ENCODE peak calls at places on chromosomes 16 and 17, in six cellular contexts. B, E, H, T, N and Q are unnamed samples.

GRCh38 chr16:35414563-35414962 is 1955.2 kb downstream of the TP53TG3F start:
- DNase-seq in B (no peak), E (no peak), H (no peak), T (no peak), N (no peak), Q (no peak)

GRCh38 chr17:18986541-18987229 is 17.9 kb downstream of the FAM83G start:
- DNase-seq in B (no peak), E (no peak), H (no peak), T (no peak), N (no peak), Q (no peak)

GRCh38 chr16:82439678-82440293 is 187.0 kb upstream of the CDH13 start:
- DNase-seq in B (peak), E (no peak), H (peak), T (no peak), N (no peak), Q (no peak)

GRCh38 chr16:82660966-82661365 is 34.2 kb downstream of the CDH13 start:
- DNase-seq in B (no peak), E (no peak), H (no peak), T (no peak), N (no peak), Q (no peak)

GRCh38 chr17:11909348-11909747 is 87.9 kb downstream of the ZNF18 start:
- DNase-seq in B (peak), E (no peak), H (no peak), T (no peak), N (no peak), Q (no peak)

GRCh38 chr16:85535352-85536072 is 77.6 kb upstream of the GSE1 start:
- DNase-seq in B (no peak), E (no peak), H (no peak), T (no peak), N (no peak), Q (no peak)

GRCh38 chr17:31433811-31434210 is 42.3 kb downstream of the RAB11FIP4 start:
- DNase-seq in B (no peak), E (no peak), H (no peak), T (no peak), N (no peak), Q (no peak)

GRCh38 chr17:38871247-38871991 is 1.6 kb downstream of the LASP1 start:
- DNase-seq in B (peak), E (peak), H (peak), T (peak), N (peak), Q (no peak)

GRCh38 chr17:67759355-67760171 is 41.8 kb downstream of the NOL11 start:
- DNase-seq in B (no peak), E (peak), H (peak), T (peak), N (peak), Q (peak)

GRCh38 chr17:78671607-78672404 is 94.6 kb upstream of the DNAH17 start:
- DNase-seq in B (no peak), E (no peak), H (peak), T (no peak), N (no peak), Q (no peak)

GRCh38 chr17:49621420-49621819 is 45.7 kb downstream of the NXPH3 start:
- DNase-seq in B (no peak), E (no peak), H (no peak), T (no peak), N (no peak), Q (no peak)

GRCh38 chr16:84370723-84371552 is 2.6 kb downstream of the ATP2C2 start:
- DNase-seq in B (no peak), E (no peak), H (no peak), T (no peak), N (no peak), Q (no peak)

GRCh38 chr17:43970366-43970765 is 16.6 kb upstream of the PYY start:
- DNase-seq in B (no peak), E (no peak), H (no peak), T (no peak), N (no peak), Q (no peak)

GRCh38 chr17:34299918-34300600 is 14.5 kb downstream of the CCL11 start:
- DNase-seq in B (no peak), E (no peak), H (peak), T (no peak), N (no peak), Q (peak)

GRCh38 chr16:84879569-84880487 is 60.0 kb downstream of the CRISPLD2 start:
- DNase-seq in B (no peak), E (no peak), H (no peak), T (no peak), N (peak), Q (no peak)

GRCh38 chr17:8963665-8964258 is 1.7 kb downstream of the PIK3R5 start:
- DNase-seq in B (peak), E (no peak), H (no peak), T (no peak), N (no peak), Q (no peak)

GRCh38 chr17:45688820-45689219 is 95.3 kb upstream of the CRHR1 start:
- DNase-seq in B (no peak), E (no peak), H (no peak), T (no peak), N (no peak), Q (no peak)

GRCh38 chr17:45020354-45021138 is 30.9 kb downstream of the DCAKD start:
- DNase-seq in B (peak), E (peak), H (peak), T (no peak), N (no peak), Q (no peak)

GRCh38 chr16:84220851-84221250 is 19.0 kb downstream of the KCNG4 start:
- DNase-seq in B (no peak), E (no peak), H (peak), T (no peak), N (no peak), Q (no peak)

GRCh38 chr17:12736526-12736925 is 52.8 kb upstream of the ARHGAP44 start:
- DNase-seq in B (no peak), E (no peak), H (no peak), T (no peak), N (no peak), Q (no peak)

GRCh38 chr16:4913130-4913773 is 23.7 kb downstream of the PPL start:
- DNase-seq in B (peak), E (no peak), H (no peak), T (peak), N (no peak), Q (no peak)

GRCh38 chr17:17730250-17730935 is 49.1 kb downstream of the RAI1 start:
- DNase-seq in B (no peak), E (no peak), H (no peak), T (no peak), N (no peak), Q (no peak)

GRCh38 chr16:88464447-88465318 is 11.6 kb downstream of the ZFPM1 start:
- DNase-seq in B (no peak), E (no peak), H (peak), T (no peak), N (no peak), Q (no peak)

GRCh38 chr17:7977805-7978204 is 24.6 kb upstream of the GUCY2D start:
- DNase-seq in B (no peak), E (no peak), H (no peak), T (no peak), N (no peak), Q (no peak)

GRCh38 chr16:85441890-85442670 is 171.0 kb upstream of the GSE1 start:
- DNase-seq in B (no peak), E (no peak), H (no peak), T (no peak), N (no peak), Q (no peak)

GRCh38 chr17:81074875-81075274 is 39.9 kb downstream of the BAIAP2 start:
- DNase-seq in B (no peak), E (no peak), H (no peak), T (no peak), N (no peak), Q (no peak)

GRCh38 chr17:5532581-5532980 is 46.2 kb downstream of the MIS12 start:
- DNase-seq in B (no peak), E (no peak), H (no peak), T (no peak), N (no peak), Q (no peak)

GRCh38 chr17:54864636-54865420 is 35.8 kb upstream of the TOM1L1 start:
- DNase-seq in B (no peak), E (no peak), H (no peak), T (no peak), N (no peak), Q (no peak)

GRCh38 chr16:56289412-56289811 is 98.1 kb downstream of the GNAO1 start:
- DNase-seq in B (no peak), E (no peak), H (no peak), T (no peak), N (no peak), Q (no peak)

GRCh38 chr16:48536600-48537200 is 73.3 kb downstream of the N4BP1 start:
- DNase-seq in B (no peak), E (no peak), H (peak), T (no peak), N (no peak), Q (no peak)

GRCh38 chr17:16652847-16653366 is 743 bp downstream of the ZNF624 start:
- DNase-seq in B (no peak), E (no peak), H (peak), T (no peak), N (no peak), Q (no peak)

GRCh38 chr16:31301708-31302400 is 42.1 kb downstream of the ITGAM start:
- DNase-seq in B (peak), E (no peak), H (peak), T (no peak), N (no peak), Q (no peak)

GRCh38 chr17:58311429-58311894 is 17.1 kb downstream of the TSPOAP1 start:
- DNase-seq in B (no peak), E (no peak), H (no peak), T (no peak), N (no peak), Q (no peak)

DNA sequence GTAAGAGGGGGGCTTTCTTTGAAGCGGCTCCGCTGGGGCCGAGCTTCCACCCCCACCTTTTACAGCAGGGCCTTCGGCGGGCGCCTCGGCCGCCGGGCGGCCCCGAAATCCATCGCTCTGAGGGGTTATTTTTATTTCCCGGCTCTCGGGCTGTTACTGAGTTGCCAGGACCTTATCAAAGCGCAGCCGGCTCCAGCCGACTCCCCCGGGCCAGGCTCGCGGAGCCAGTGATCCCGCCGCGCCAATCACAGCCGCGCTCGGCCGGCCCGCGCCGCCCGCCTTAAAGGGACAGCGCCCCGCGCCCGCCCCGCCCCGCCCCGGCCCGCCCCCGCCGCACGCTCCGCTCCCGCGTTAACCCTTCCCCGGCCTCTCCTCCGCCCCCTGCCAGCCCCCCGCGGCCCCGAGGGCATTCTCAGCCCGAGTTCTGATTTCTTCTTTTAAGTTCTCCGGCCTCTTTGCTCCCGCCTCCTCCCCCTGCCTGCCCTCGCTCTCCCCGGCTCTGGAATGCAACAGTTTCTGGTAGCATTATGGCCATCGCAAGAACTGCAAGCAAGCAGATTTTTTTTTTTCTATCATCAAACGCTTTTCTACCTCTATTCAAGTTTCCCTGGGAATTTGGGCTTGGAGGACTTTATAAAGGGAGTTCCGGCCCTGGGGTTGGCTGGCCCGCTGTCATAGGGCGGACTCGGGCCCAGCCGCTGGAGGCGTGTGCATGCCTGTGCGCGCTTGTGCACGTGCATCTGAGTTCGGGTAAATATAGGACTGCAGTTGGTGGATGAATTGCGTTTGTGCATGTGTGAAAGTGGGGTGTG is at the start of gene AXIN2:
- DNase-seq in B (peak), E (peak), H (peak), T (peak), N (peak), Q (peak)
- TF ChIP-seq CTCF in B (peak), E (no peak), H (no peak), T (peak), N (peak), Q (peak)

GRCh38 chr17:1643293-1643998 is 2.1 kb downstream of the SCARF1 start:
- DNase-seq in B (peak), E (no peak), H (no peak), T (peak), N (no peak), Q (no peak)

GRCh38 chr17:1644493-1645206 is 882 bp downstream of the SCARF1 start:
- DNase-seq in B (no peak), E (no peak), H (peak), T (no peak), N (no peak), Q (no peak)

GRCh38 chr17:1646199-1646875 is 805 bp upstream of the SCARF1 start:
- DNase-seq in B (no peak), E (no peak), H (no peak), T (no peak), N (no peak), Q (no peak)

GRCh38 chr17:1645207-1646171 is at the start of gene SCARF1:
- DNase-seq in B (no peak), E (no peak), H (no peak), T (no peak), N (peak), Q (no peak)

DNA sequence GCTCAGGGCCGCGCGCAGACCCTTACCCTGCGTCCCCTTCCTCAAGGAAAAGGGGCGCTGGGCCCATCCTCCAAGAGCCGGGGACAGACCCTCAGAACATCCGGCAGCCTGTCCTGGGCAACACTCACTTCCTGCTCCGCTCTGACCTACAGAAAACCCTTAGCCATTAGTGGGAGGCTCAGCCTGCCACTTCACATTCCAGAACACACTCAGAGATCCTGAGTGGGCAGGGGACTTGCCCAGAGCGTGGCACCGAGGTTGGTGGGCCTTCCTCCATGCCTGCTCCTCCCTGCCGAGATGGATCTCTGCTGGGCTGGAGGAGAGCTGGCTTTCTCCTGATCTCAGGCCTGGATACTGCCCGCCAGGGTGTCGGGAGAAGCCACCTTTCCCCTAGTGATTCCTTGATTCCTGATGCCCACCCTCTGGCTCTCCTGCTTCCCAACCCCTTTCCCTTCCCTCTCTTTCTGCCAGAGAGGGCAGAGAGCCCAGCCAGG is 1.5 kb downstream of the SCARF1 start:
- DNase-seq in B (no peak), E (no peak), H (no peak), T (no peak), N (no peak), Q (no peak)
- H3K4me3 ChIP-seq in B (peak), E (peak), H (no peak), T (peak), N (peak), Q (peak)

GRCh38 chr16:65737831-65738230 is 616.0 kb upstream of the CDH11 start:
- DNase-seq in B (peak), E (no peak), H (no peak), T (no peak), N (no peak), Q (peak)
- TF ChIP-seq CTCF in B (peak), E (no peak), H (peak), T (no peak), N (no peak), Q (no peak)

GRCh38 chr16:71287903-71288302 is 1.3 kb downstream of the CMTR2 start:
- DNase-seq in B (peak), E (no peak), H (no peak), T (no peak), N (no peak), Q (no peak)
- H3K4me3 ChIP-seq in B (peak), E (no peak), H (peak), T (peak), N (peak), Q (peak)

GRCh38 chr17:77375108-77375507 is 234.3 kb downstream of the SEC14L1 start:
- DNase-seq in B (peak), E (no peak), H (no peak), T (no peak), N (no peak), Q (no peak)

GRCh38 chr17:77373298-77374169 is 232.8 kb downstream of the SEC14L1 start:
- DNase-seq in B (peak), E (peak), H (no peak), T (no peak), N (peak), Q (no peak)

GRCh38 chr17:77372444-77373297 is 231.9 kb downstream of the SEC14L1 start:
- DNase-seq in B (peak), E (peak), H (peak), T (peak), N (peak), Q (no peak)

GRCh38 chr17:77375526-77375916 is 234.8 kb downstream of the SEC14L1 start:
- DNase-seq in B (no peak), E (no peak), H (no peak), T (no peak), N (no peak), Q (no peak)

DNA sequence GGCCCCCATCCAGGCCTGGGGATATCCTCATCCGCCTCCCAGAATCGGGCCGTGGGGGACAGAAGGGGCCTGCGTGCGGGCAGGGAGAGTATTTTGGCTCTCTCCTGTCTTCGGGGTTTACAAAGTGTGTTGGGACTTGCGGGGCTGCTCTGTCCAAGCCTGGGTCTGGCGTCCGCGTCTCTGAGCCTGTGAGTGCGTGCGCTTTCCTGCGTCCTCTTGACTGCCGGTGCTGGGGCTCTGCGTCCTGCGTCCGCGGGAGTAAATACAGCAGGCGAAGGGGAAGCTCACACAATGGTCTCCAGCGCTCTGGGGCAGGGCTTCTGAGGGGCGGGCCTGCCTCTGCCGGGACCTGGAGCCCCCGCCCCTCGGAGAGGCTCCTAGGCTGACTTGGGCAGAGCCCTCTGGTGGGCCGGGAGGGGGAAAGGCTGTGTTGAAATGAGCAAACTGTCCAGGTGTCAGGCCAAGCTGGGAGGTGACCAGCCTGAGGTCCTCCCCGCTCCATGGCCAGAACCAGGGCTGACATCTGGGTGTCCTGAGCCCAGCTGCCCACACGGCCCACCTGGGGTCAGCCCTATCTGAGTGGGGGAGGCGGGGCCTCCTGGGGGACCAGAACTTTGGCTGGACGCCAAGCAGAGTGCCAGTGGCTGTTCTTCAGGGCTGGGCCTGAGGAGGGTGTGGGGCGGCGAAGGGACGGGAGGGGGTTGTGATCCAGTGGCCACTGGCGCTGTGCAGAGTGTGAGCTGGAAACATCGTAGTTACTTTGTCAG is 233.6 kb downstream of the SEC14L1 start:
- DNase-seq in B (peak), E (peak), H (peak), T (no peak), N (peak), Q (peak)
- TF ChIP-seq CTCF in B (peak), E (no peak), H (peak), T (no peak), N (peak), Q (peak)

GRCh38 chr17:42459256-42459982 is 741 bp downstream of the ATP6V0A1 start:
- DNase-seq in B (peak), E (peak), H (peak), T (peak), N (peak), Q (no peak)

GRCh38 chr17:42457107-42457787 is 1.4 kb upstream of the ATP6V0A1 start:
- DNase-seq in B (no peak), E (no peak), H (peak), T (peak), N (no peak), Q (no peak)

GRCh38 chr17:42458497-42459255 is at the start of gene ATP6V0A1:
- DNase-seq in B (peak), E (peak), H (peak), T (peak), N (peak), Q (peak)

GRCh38 chr17:42453544-42453943 is 5.1 kb upstream of the ATP6V0A1 start:
- DNase-seq in B (no peak), E (no peak), H (no peak), T (no peak), N (no peak), Q (no peak)

GRCh38 chr17:42456223-42457106 is 2.2 kb upstream of the ATP6V0A1 start:
- DNase-seq in B (no peak), E (no peak), H (peak), T (peak), N (no peak), Q (peak)
- H3K4me3 ChIP-seq in B (no peak), E (no peak), H (peak), T (peak), N (peak), Q (no peak)